ENCODE peak calls at places on chromosomes 1 and 21, in ten cellular contexts. H is cardiac muscle cell; W is transverse colon; A is mammary epithelial cell; B is IMR-90; U is fibroblast of lung; O is CD4-positive, alpha-beta T cell; V is GM23248; F is astrocyte; G is gastrocnemius medialis. M is an unnamed sample.

GRCh38 chr1:221444346-221444745 is 297.5 kb downstream of the DUSP10 start:
- DNase-seq in O (no peak), B (no peak), W (no peak), G (no peak), F (peak; percentile 25), U (peak; percentile 25), A (no peak), H (peak; percentile 68), V (no peak), M (no peak)

GRCh38 chr1:198258491-198258890 is 101.7 kb downstream of the NEK7 start:
- DNase-seq in G (no peak), A (peak; percentile 76), V (peak; percentile 91), W (no peak), B (peak; percentile 87), H (peak; percentile 65), F (peak; percentile 89), O (no peak), U (peak; percentile 92), M (no peak)

GRCh38 chr21:42232176-42232825 is 13.4 kb downstream of the ABCG1 start:
- DNase-seq in U (no peak), H (no peak), V (no peak), A (no peak), B (no peak), F (no peak), O (no peak), W (no peak), G (no peak), M (no peak)

GRCh38 chr1:223500560-223501425 is 107.6 kb downstream of the CCDC185 start:
- DNase-seq in W (no peak), V (peak; percentile 98), A (peak; percentile 99), U (peak; percentile 99), B (peak; percentile 95), O (no peak), F (peak; percentile 99), H (peak; percentile 87), G (no peak), M (peak; percentile 90)

GRCh38 chr1:17553970-17554369 is 14.5 kb downstream of the ARHGEF10L start:
- DNase-seq in F (peak; percentile 79), V (peak; percentile 89), O (no peak), W (no peak), H (peak; percentile 62), G (no peak), A (peak; percentile 88), U (peak; percentile 87), B (peak; percentile 85), M (peak; percentile 47)

GRCh38 chr1:235327559-235328270 is at the start of gene ARID4B:
- DNase-seq in G (no peak), B (no peak), U (no peak), V (peak; percentile 76), O (no peak), F (no peak), H (no peak), A (no peak), W (no peak), M (no peak)

GRCh38 chr1:8825985-8826481 is 8.6 kb upstream of the RERE start:
- DNase-seq in G (no peak), F (peak; percentile 88), B (peak; percentile 63), U (peak; percentile 91), H (peak; percentile 69), A (no peak), W (no peak), O (no peak), V (peak; percentile 98), M (no peak)

GRCh38 chr1:57844382-57844980 is 420.6 kb upstream of the DAB1 start:
- DNase-seq in B (no peak), U (no peak), W (no peak), V (no peak), O (no peak), A (peak; percentile 62), H (no peak), G (no peak), F (no peak), M (no peak)

GRCh38 chr1:11692899-11693590 is 1.5 kb downstream of the DRAXIN start:
- DNase-seq in G (no peak), W (peak; percentile 19), A (peak; percentile 86), U (peak; percentile 87), B (peak; percentile 77), H (peak; percentile 72), F (peak; percentile 82), V (peak; percentile 95), O (no peak), M (peak; percentile 33)

GRCh38 chr1:21329209-21329844 is 39.1 kb upstream of the ECE1 start:
- DNase-seq in A (peak; percentile 80), W (peak; percentile 81), O (no peak), G (no peak), F (no peak), U (no peak), B (no peak), H (no peak), V (no peak), M (no peak)

GRCh38 chr1:30604801-30605440 is 118.5 kb downstream of the MATN1 start:
- DNase-seq in W (no peak), G (no peak), F (no peak), H (no peak), A (no peak), O (no peak), U (no peak), V (no peak), B (no peak), M (no peak)

GRCh38 chr1:109763646-109764415 is at the start of gene EPS8L3:
- DNase-seq in U (no peak), B (no peak), G (peak; percentile 5), O (no peak), A (no peak), W (peak; percentile 94), H (no peak), F (no peak), V (no peak), M (no peak)

GRCh38 chr1:74012583-74012982 is 185.4 kb downstream of the LRRIQ3 start:
- DNase-seq in G (no peak), H (no peak), U (no peak), F (no peak), V (no peak), B (no peak), O (no peak), A (no peak), W (no peak), M (no peak)

GRCh38 chr1:221741364-221741970 is 422 bp downstream of the DUSP10 start:
- DNase-seq in F (no peak), A (no peak), H (peak; percentile 40), W (peak; percentile 23), V (peak; percentile 69), B (peak; percentile 46), G (no peak), U (peak; percentile 66), O (no peak), M (no peak)

GRCh38 chr1:100757946-100758345 is 38.4 kb downstream of the VCAM1 start:
- DNase-seq in H (no peak), U (no peak), W (no peak), B (no peak), G (no peak), V (no peak), A (no peak), O (no peak), F (no peak), M (no peak)

GRCh38 chr21:34593423-34593822 is 21.5 kb downstream of the RCAN1 start:
- DNase-seq in U (no peak), O (no peak), A (no peak), V (no peak), W (no peak), H (no peak), F (no peak), G (no peak), B (no peak), M (no peak)

GRCh38 chr1:246517391-246517790 is 10.3 kb upstream of the SMYD3 start:
- DNase-seq in W (no peak), B (no peak), H (no peak), G (no peak), A (no peak), V (no peak), F (no peak), O (no peak), U (no peak), M (peak; percentile 35)
- H3K9me3 ChIP-seq in W (peaks cover 27% of the 10 kb centered on the region), B (peaks cover 43% of the 10 kb centered on the region), H (no peaks in the 10 kb centered on the region), G (peaks cover 13% of the 10 kb centered on the region), A (peaks cover 46% of the 10 kb centered on the region), V (peaks cover 5% of the 10 kb centered on the region), F (peaks cover 39% of the 10 kb centered on the region), O (peaks cover 28% of the 10 kb centered on the region), U (no peaks in the 10 kb centered on the region), M (peaks cover 29% of the 10 kb centered on the region)

DNA sequence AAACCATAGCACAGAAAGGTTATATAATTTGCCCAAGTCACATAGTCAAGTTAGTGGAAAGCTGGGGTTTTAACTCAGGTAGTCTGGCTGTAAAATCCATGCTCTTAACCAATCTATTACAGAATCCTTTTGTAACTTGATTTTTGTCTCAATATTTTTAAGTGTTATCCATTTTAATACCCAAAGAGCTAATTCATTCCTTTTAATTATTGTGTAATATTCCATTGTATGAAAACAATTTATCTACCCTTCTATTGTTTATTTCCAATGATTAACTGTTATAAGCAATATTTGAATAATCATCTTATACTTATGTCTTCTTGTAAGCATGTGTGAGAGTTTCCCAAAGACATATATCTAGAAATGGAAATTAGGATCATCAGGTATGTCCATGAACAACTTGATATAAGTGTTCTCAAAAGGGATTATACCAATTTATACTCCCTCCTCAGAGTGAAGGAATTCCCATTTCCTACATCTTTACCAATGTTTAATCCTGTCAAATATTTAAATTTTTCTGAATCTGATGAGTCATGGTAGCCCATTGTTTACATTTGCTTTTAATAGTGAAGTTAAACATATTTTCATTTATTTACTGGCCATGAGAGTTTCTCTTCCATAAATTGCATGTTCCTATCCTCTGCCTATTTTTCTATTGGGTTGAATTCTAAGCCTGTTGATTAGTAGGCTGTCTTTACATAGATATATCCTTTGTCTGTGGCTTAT is 13.9 kb downstream of the TEX50 start:
- DNase-seq in F (no peak), H (no peak), B (no peak), A (no peak), O (no peak), U (no peak), W (no peak), V (no peak), G (no peak), M (no peak)
- H3K27ac ChIP-seq in F (no peak overlapping the region), H (no peak overlapping the region), B (no peak overlapping the region), A (no peak overlapping the region), O (no peak overlapping the region), U (no peak overlapping the region), W (no peak overlapping the region), V (no peak overlapping the region), G (no peak overlapping the region), M (no peak overlapping the region)

DNA sequence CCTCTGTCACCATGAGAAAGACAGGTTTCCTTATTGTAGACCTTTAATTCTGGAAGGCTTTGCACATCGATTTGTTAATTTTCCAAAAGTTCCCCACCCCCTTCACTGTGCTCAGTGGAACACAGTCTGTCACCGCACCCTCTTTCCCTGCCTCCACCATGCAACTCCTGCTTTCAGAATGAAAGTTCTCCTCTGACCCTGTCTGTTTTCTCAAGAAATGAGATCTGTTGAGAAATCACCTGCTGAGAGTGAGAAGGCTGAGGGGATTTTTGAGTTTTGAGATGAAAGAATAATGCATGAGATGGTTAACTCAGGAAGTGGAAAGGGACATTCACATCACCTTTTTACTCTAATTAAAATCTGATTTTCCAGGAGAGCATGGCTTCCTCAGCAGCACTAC is 99.6 kb downstream of the CYYR1 start:
- DNase-seq in F (no peak), W (no peak), A (no peak), H (no peak), O (no peak), V (no peak), G (no peak), B (no peak), U (no peak), M (no peak)
- H3K9me3 ChIP-seq in F (no peaks in the 10 kb centered on the region), W (no peaks in the 10 kb centered on the region), A (no peaks in the 10 kb centered on the region), H (no peaks in the 10 kb centered on the region), O (no peaks in the 10 kb centered on the region), V (no peaks in the 10 kb centered on the region), G (no peaks in the 10 kb centered on the region), B (no peaks in the 10 kb centered on the region), U (no peaks in the 10 kb centered on the region), M (no peaks in the 10 kb centered on the region)

GRCh38 chr1:164644774-164645634 is 86.0 kb downstream of the PBX1 start:
- DNase-seq in U (peak; percentile 70), O (no peak), W (no peak), G (peak; percentile 50), B (peak; percentile 70), F (peak; percentile 58), A (peak; percentile 32), V (peak; percentile 84), H (peak; percentile 75), M (no peak)
- H3K27ac ChIP-seq in U (peak overlapping the region; percentile 3), O (no peak overlapping the region), W (peak overlapping the region; percentile 55), G (peak overlapping the region; percentile 84), B (no peak overlapping the region), F (no peak overlapping the region), A (no peak overlapping the region), V (peak overlapping the region; percentile 61), H (peak overlapping the region; percentile 50), M (no peak overlapping the region)